ENCODE peak calls at places on chromosomes 5 and 9, in ten cellular contexts. V is AG04450, R is hippocampal formation, W is spleen, L is NCI-H1092, N is iris pigment epithelial cell, T is SHP77 treated with DMSO at 0.1 percent for 48 hours, D is head of caudate nucleus, B is body of pancreas, I is foreskin fibroblast. O is an unnamed sample.
A peak's percentile ranks its signal among the peaks of the same experiment; 100 is the strongest.

GRCh38 chr5:55306641-55307382 is 682 bp downstream of the DHX29 start:
- DNase-seq in R (no peak), V (no peak), W (no peak), L (no peak), I (no peak), T (no peak), B (no peak), D (no peak), N (no peak), O (peak; percentile 66)

GRCh38 chr5:139663207-139663606 is 15.1 kb downstream of the CXXC5 start:
- DNase-seq in T (no peak), L (no peak), W (no peak), I (no peak), N (no peak), B (no peak), D (no peak), R (no peak), V (no peak), O (no peak)

GRCh38 chr9:35840901-35841900 is 12.2 kb downstream of the TMEM8B start:
- DNase-seq in W (peak; percentile 62), T (no peak), I (no peak), N (no peak), D (no peak), R (no peak), L (no peak), V (no peak), B (no peak), O (no peak)

GRCh38 chr9:114114364-114114763 is 15.3 kb upstream of the KIF12 start:
- DNase-seq in R (no peak), V (no peak), W (no peak), L (no peak), N (peak; percentile 21), B (no peak), D (no peak), I (no peak), T (no peak), O (no peak)

GRCh38 chr9:86445636-86446035 is 91.4 kb upstream of the TUT7 start:
- DNase-seq in N (no peak), B (no peak), T (no peak), L (no peak), W (no peak), I (no peak), R (no peak), V (peak; percentile 8), D (no peak), O (no peak)

GRCh38 chr5:3929799-3930198 is 334.2 kb downstream of the IRX1 start:
- DNase-seq in I (no peak), R (no peak), D (no peak), B (no peak), N (no peak), T (no peak), W (no peak), L (no peak), V (no peak), O (no peak)

GRCh38 chr9:93675336-93676150 is 99.2 kb downstream of the PHF2 start:
- DNase-seq in L (no peak), V (no peak), N (no peak), B (peak; percentile 7), D (peak; percentile 5), W (peak; percentile 71), R (no peak), I (no peak), T (no peak), O (no peak)

GRCh38 chr5:77630246-77631165 is 8.0 kb downstream of the OTP start:
- DNase-seq in B (peak; percentile 56), D (peak; percentile 41), I (peak; percentile 22), N (no peak), R (no peak), W (peak; percentile 87), V (no peak), T (peak; percentile 64), L (peak; percentile 12), O (peak; percentile 69)

GRCh38 chr9:103798620-103799019 is 295.5 kb upstream of the SMC2 start:
- DNase-seq in N (peak; percentile 96), B (no peak), V (no peak), D (no peak), I (peak; percentile 19), R (no peak), L (no peak), W (no peak), T (peak; percentile 16), O (no peak)

GRCh38 chr5:541888-542692 is 17.8 kb upstream of the SLC9A3 start:
- DNase-seq in I (no peak), V (no peak), B (no peak), W (peak; percentile 68), D (no peak), T (no peak), N (no peak), L (no peak), R (no peak), O (no peak)

GRCh38 chr9:95880011-95880690 is 4.7 kb downstream of the ERCC6L2 start:
- DNase-seq in B (no peak), R (no peak), D (no peak), V (peak; percentile 83), N (peak; percentile 88), I (no peak), L (no peak), W (no peak), T (no peak), O (no peak)

GRCh38 chr5:149374303-149374702 is 4.8 kb downstream of the IL17B start:
- DNase-seq in D (no peak), W (no peak), R (no peak), N (no peak), I (no peak), B (no peak), T (no peak), L (no peak), V (no peak), O (no peak)

GRCh38 chr9:136711751-136712689 is at the start of gene DIPK1B:
- DNase-seq in N (no peak), T (no peak), W (peak; percentile 79), I (no peak), V (no peak), L (peak; percentile 54), D (peak; percentile 51), R (no peak), B (peak; percentile 45), O (no peak)

GRCh38 chr9:129352157-129352870 is 174.3 kb upstream of the IER5L start:
- DNase-seq in B (no peak), N (no peak), D (peak; percentile 53), T (no peak), L (no peak), W (no peak), I (no peak), V (no peak), R (no peak), O (no peak)

GRCh38 chr5:127812570-127812969 is 109.4 kb downstream of the CCDC192 start:
- DNase-seq in B (no peak), T (no peak), I (peak; percentile 8), D (no peak), N (peak; percentile 56), W (no peak), R (no peak), L (no peak), V (no peak), O (no peak)

GRCh38 chr5:75672616-75673015 is 44.6 kb downstream of the POC5 start:
- DNase-seq in L (no peak), B (no peak), D (no peak), T (no peak), V (no peak), I (peak; percentile 22), W (no peak), R (no peak), N (peak; percentile 63), O (no peak)

GRCh38 chr5:176542135-176542595 is 5.0 kb upstream of the RNF44 start:
- DNase-seq in I (no peak), L (no peak), V (no peak), N (no peak), D (peak; percentile 26), W (peak; percentile 92), T (no peak), B (no peak), R (no peak), O (peak; percentile 55)

GRCh38 chr5:34621280-34622045 is 34.7 kb upstream of the RAI14 start:
- DNase-seq in N (no peak), V (no peak), R (no peak), T (no peak), L (no peak), W (no peak), B (no peak), D (no peak), I (no peak), O (no peak)

GRCh38 chr9:13716620-13717019 is 437.1 kb upstream of the MPDZ start:
- DNase-seq in N (no peak), B (no peak), T (no peak), L (no peak), I (no peak), R (no peak), D (no peak), V (no peak), W (no peak), O (no peak)

GRCh38 chr5:142860291-142860690 is 90.1 kb downstream of the ARHGAP26 start:
- DNase-seq in D (peak; percentile 42), B (no peak), I (no peak), N (no peak), W (no peak), T (peak; percentile 32), L (no peak), V (no peak), R (no peak), O (no peak)

GRCh38 chr5:150175536-150175935 is 9.0 kb downstream of the CDX1 start:
- DNase-seq in T (no peak), N (no peak), V (no peak), D (no peak), L (no peak), B (no peak), I (no peak), R (no peak), W (no peak), O (peak; percentile 37)

GRCh38 chr5:107265268-107265667 is 405.5 kb downstream of the EFNA5 start:
- DNase-seq in D (no peak), B (no peak), R (no peak), V (no peak), T (no peak), W (no peak), N (no peak), I (no peak), L (no peak), O (no peak)

GRCh38 chr9:120383999-120384924 is 195.7 kb downstream of the CDK5RAP2 start:
- DNase-seq in N (no peak), B (peak; percentile 87), V (peak; percentile 29), T (peak; percentile 63), L (peak; percentile 65), R (no peak), D (peak; percentile 27), W (peak; percentile 69), I (peak; percentile 83), O (no peak)

GRCh38 chr5:1054018-1054798 is 45.6 kb downstream of the NKD2 start:
- DNase-seq in V (no peak), T (no peak), B (no peak), N (no peak), D (no peak), L (no peak), R (no peak), W (no peak), I (no peak), O (no peak)

GRCh38 chr5:36054646-36055045 is 12.0 kb downstream of the UGT3A2 start:
- DNase-seq in L (no peak), B (no peak), W (no peak), R (no peak), I (no peak), V (no peak), N (no peak), D (no peak), T (no peak), O (no peak)

GRCh38 chr5:1820381-1820780 is 19.2 kb downstream of the NDUFS6 start:
- DNase-seq in R (no peak), V (no peak), B (no peak), W (peak; percentile 60), T (no peak), L (no peak), D (no peak), I (no peak), N (no peak), O (no peak)

GRCh38 chr9:20507431-20507830 is 114.9 kb downstream of the MLLT3 start:
- DNase-seq in T (no peak), V (no peak), W (no peak), D (no peak), N (peak; percentile 8), B (no peak), R (no peak), L (no peak), I (peak; percentile 21), O (no peak)

GRCh38 chr9:18542837-18543405 is 69.0 kb downstream of the ADAMTSL1 start:
- DNase-seq in T (no peak), D (no peak), N (peak; percentile 26), B (no peak), L (no peak), W (no peak), V (no peak), I (peak; percentile 36), R (no peak), O (no peak)

O was measured in erythroblast.